ENCODE peak calls at places on chromosome 4, in seven cellular contexts. C is uterus, Z is upper lobe of right lung, M is stomach, N is BE2C, I is PC-3, A is breast epithelium. S is an unnamed sample.

GRCh38 chr4:5124876-5125275 is 73.6 kb downstream of the STK32B start:
- DNase-seq in C (no peak), Z (no peak), M (no peak), N (no peak), I (no peak), A (no peak), S (no peak)

GRCh38 chr4:114599231-114600065 is 841 bp downstream of the UGT8 start:
- DNase-seq in C (no peak), Z (peak; percentile 68), M (peak; percentile 43), N (peak; percentile 6), I (no peak), A (no peak), S (no peak)

GRCh38 chr4:2251073-2251794 is 9.3 kb upstream of the HAUS3 start:
- DNase-seq in C (no peak), Z (peak; percentile 57), M (peak; percentile 17), N (peak; percentile 19), I (no peak), A (peak; percentile 12), S (no peak)

GRCh38 chr4:5050520-5050955 is 742 bp upstream of the STK32B start:
- DNase-seq in C (peak; percentile 73), Z (peak; percentile 84), M (peak; percentile 77), N (peak; percentile 82), I (peak; percentile 75), A (no peak), S (no peak)

GRCh38 chr4:7186516-7187296 is 5.6 kb upstream of the SORCS2 start:
- DNase-seq in C (peak; percentile 9), Z (peak; percentile 34), M (no peak), N (peak; percentile 2), I (no peak), A (no peak), S (no peak)

GRCh38 chr4:7861440-7861881 is 78.2 kb downstream of the AFAP1 start:
- DNase-seq in C (no peak), Z (no peak), M (no peak), N (no peak), I (peak; percentile 90), A (no peak), S (no peak)

GRCh38 chr4:134324179-134324578 is 122.6 kb upstream of the PABPC4L start:
- DNase-seq in C (no peak), Z (no peak), M (no peak), N (no peak), I (no peak), A (no peak), S (no peak)

GRCh38 chr4:72366601-72367000 is 202.4 kb downstream of the ADAMTS3 start:
- DNase-seq in C (no peak), Z (no peak), M (no peak), N (no peak), I (no peak), A (no peak), S (no peak)

GRCh38 chr4:148116971-148117370 is 325.2 kb downstream of the NR3C2 start:
- DNase-seq in C (no peak), Z (no peak), M (no peak), N (no peak), I (no peak), A (peak; percentile 32), S (no peak)

GRCh38 chr4:89308161-89308500 is 531 bp upstream of the GPRIN3 start:
- DNase-seq in C (no peak), Z (no peak), M (no peak), N (no peak), I (no peak), A (no peak), S (no peak)

GRCh38 chr4:188971125-188971524 is 831.9 kb downstream of the TRIML1 start:
- DNase-seq in C (no peak), Z (no peak), M (no peak), N (no peak), I (peak; percentile 38), A (no peak), S (no peak)

GRCh38 chr4:28639747-28640146 is 1779.1 kb downstream of the STIM2 start:
- DNase-seq in C (no peak), Z (no peak), M (no peak), N (no peak), I (no peak), A (no peak), S (no peak)

GRCh38 chr4:176383273-176384077 is 63.7 kb downstream of the SPCS3 start:
- DNase-seq in C (no peak), Z (no peak), M (no peak), N (no peak), I (peak; percentile 15), A (no peak), S (no peak)

DNA sequence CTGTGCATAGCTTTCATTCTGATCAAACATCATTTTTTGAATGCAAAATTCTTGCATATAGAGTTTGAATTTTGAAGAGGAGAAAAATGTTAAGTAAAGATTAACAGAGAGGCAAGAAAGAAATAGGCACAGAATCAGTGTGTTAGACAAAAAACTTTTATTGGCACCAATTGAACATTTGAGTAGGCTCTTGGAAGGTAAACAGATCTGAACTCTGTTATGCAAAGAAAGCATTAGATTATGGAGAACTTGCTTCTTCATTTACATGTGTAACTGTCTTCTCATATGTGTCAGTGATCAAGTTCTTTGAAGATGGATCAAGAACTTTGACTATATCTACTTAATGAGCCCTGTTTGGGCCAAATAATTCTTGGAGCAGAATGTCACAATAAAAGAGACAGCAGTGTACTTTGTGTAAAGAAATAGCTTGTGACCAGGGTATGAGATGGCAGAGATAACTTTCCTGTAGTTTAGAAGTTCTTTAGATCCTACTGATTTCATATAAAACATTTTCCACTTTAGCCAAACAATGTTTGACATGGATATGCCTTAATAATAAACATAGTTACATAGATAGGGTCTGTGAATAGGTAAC is 61.3 kb downstream of the LIMCH1 start:
- DNase-seq in C (no peak), Z (no peak), M (no peak), N (no peak), I (no peak), A (no peak), S (no peak)
- H3K4me1 ChIP-seq in C (no peaks in the 10 kb centered on the region), Z (peaks cover 45% of the 10 kb centered on the region), M (no peaks in the 10 kb centered on the region), N (peaks cover 14% of the 10 kb centered on the region), I (peaks cover 8% of the 10 kb centered on the region), A (no peaks in the 10 kb centered on the region), S (no peaks in the 10 kb centered on the region)

GRCh38 chr4:59553063-59553738 is 1646.9 kb upstream of the ADGRL3 start:
- DNase-seq in C (no peak), Z (no peak), M (no peak), N (no peak), I (peak; percentile 88), A (no peak), S (no peak)

DNA sequence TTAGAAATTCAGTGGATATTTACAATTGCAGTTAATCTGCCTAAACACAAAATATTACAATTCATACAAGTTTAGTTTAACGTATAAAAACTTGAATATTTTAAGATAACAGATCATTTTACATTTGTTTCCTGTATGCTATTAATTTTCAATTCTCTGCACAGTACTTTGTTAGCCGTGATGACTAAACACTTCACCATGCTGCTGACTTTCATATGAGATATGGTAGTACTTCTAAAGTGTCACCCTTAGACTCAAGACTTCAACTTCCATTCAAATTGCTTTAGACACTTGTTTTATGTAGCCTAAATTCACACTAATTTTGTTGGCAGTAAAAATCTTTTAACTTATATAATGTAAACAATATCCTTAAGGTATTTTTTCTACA is 1646.4 kb upstream of the ADGRL3 start:
- DNase-seq in C (no peak), Z (no peak), M (no peak), N (no peak), I (peak; percentile 70), A (no peak), S (no peak)
- H3K4me3 ChIP-seq in C (no peak overlapping the region), Z (peak overlapping the region; percentile 15), M (no peak overlapping the region), N (no peak overlapping the region), I (peak overlapping the region; percentile 70), A (peak overlapping the region; percentile 48), S (no peak overlapping the region)

GRCh38 chr4:153933851-153934688 is 145.2 kb upstream of the SFRP2 start:
- DNase-seq in C (peak; percentile 53), Z (no peak), M (no peak), N (no peak), I (no peak), A (no peak), S (no peak)
- H3K36me3 ChIP-seq in C (no peaks in the 10 kb centered on the region), Z (no peaks in the 10 kb centered on the region), M (no peaks in the 10 kb centered on the region), N (no peaks in the 10 kb centered on the region), I (no peaks in the 10 kb centered on the region), A (no peaks in the 10 kb centered on the region), S (no peaks in the 10 kb centered on the region)

DNA sequence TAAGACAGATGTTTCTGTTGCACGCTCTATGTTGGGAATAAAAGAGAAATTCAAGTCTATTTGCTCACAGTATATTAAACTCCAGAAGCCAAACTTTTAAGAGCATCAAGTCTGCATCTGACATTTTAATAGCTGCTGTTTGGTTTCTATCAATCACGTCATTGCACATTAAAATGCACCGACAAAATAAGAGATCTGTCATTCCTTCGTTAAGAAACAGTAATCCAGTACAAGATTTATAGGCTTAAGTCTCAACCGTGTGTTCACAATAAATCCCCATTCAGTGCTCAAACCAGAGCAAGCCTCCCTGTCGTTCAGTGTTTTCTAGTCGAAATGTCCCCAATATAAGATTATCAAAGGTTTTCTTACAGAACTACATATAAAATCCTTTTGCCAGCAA is 89.0 kb upstream of the BMPR1B start:
- DNase-seq in C (no peak), Z (no peak), M (no peak), N (no peak), I (no peak), A (no peak), S (no peak)
- H3K4me1 ChIP-seq in C (no peaks in the 10 kb centered on the region), Z (no peaks in the 10 kb centered on the region), M (no peaks in the 10 kb centered on the region), N (peaks cover 5% of the 10 kb centered on the region), I (peaks cover 14% of the 10 kb centered on the region), A (no peaks in the 10 kb centered on the region), S (no peaks in the 10 kb centered on the region)

DNA sequence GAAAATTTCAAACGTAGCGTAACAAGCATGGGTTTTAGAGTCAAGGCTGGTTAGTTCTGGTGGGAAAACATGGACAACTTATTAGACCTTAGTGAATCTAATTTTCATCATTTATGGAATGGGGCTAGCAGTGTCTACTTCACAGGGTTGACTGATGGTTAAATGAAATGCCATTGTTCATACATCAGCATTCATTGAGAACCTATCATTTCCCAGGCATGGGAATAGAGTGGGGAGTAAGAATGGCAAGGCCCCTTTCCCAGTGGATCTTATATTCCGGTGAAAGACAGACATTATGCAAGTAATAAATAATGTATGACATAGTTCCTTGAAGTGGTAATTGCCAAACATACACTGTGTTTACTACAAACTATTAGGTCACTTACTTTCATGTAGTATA is 30.7 kb upstream of the CTSO start:
- DNase-seq in C (no peak), Z (no peak), M (no peak), N (no peak), I (no peak), A (no peak), S (no peak)
- H3K4me3 ChIP-seq in C (no peak overlapping the region), Z (no peak overlapping the region), M (no peak overlapping the region), N (no peak overlapping the region), I (no peak overlapping the region), A (no peak overlapping the region), S (no peak overlapping the region)